ENCODE peak calls at places on chromosomes 11 and 22, in ten cellular contexts. A, G, D, T, C, F, R, L, J and V are unnamed samples.

GRCh38 chr11:126716456-126717083 is 284.0 kb downstream of the KIRREL3 start:
- DNase-seq in A (peak; percentile 40), G (peak; percentile 59), D (no peak), T (peak; percentile 41), C (peak; percentile 23), F (peak; percentile 43), R (no peak), L (no peak), J (peak; percentile 26), V (peak; percentile 19)

GRCh38 chr11:120985718-120986569 is 38.0 kb upstream of the TBCEL start:
- DNase-seq in A (peak; percentile 16), G (peak; percentile 69), D (peak; percentile 38), T (peak; percentile 54), C (peak; percentile 41), F (peak; percentile 29), R (no peak), L (peak; percentile 66), J (no peak), V (peak; percentile 31)

GRCh38 chr11:111938687-111939160 is 1.6 kb downstream of the DIXDC1 start:
- DNase-seq in A (no peak), G (no peak), D (peak; percentile 64), T (no peak), C (peak; percentile 71), F (peak; percentile 63), R (no peak), L (no peak), J (no peak), V (peak; percentile 55)

GRCh38 chr11:8082391-8083087 is 1.5 kb downstream of the TUB start:
- DNase-seq in A (no peak), G (no peak), D (no peak), T (no peak), C (no peak), F (no peak), R (no peak), L (no peak), J (no peak), V (no peak)

GRCh38 chr11:86346513-86346912 is 28.2 kb upstream of the CCDC81 start:
- DNase-seq in A (no peak), G (no peak), D (no peak), T (no peak), C (no peak), F (no peak), R (no peak), L (no peak), J (no peak), V (no peak)

GRCh38 chr22:37267128-37267587 is 15.2 kb upstream of the CYTH4 start:
- DNase-seq in A (no peak), G (no peak), D (peak; percentile 52), T (peak; percentile 48), C (peak; percentile 72), F (no peak), R (peak; percentile 51), L (peak; percentile 71), J (no peak), V (no peak)

GRCh38 chr11:86515297-86516094 is 140.8 kb downstream of the CCDC81 start:
- DNase-seq in A (no peak), G (peak; percentile 9), D (peak; percentile 98), T (no peak), C (no peak), F (peak; percentile 91), R (no peak), L (no peak), J (no peak), V (peak; percentile 88)

GRCh38 chr11:106495046-106495445 is 417.6 kb downstream of the AASDHPPT start:
- DNase-seq in A (peak; percentile 4), G (no peak), D (no peak), T (no peak), C (no peak), F (peak; percentile 14), R (no peak), L (no peak), J (no peak), V (peak; percentile 55)

GRCh38 chr11:86511086-86511551 is 136.4 kb downstream of the CCDC81 start:
- DNase-seq in A (peak; percentile 44), G (no peak), D (peak; percentile 61), T (no peak), C (no peak), F (peak; percentile 79), R (no peak), L (no peak), J (no peak), V (peak; percentile 74)

GRCh38 chr11:21411597-21411996 is 742.2 kb downstream of the NELL1 start:
- DNase-seq in A (no peak), G (no peak), D (no peak), T (no peak), C (no peak), F (no peak), R (no peak), L (no peak), J (no peak), V (no peak)

GRCh38 chr11:108338750-108339149 is 115.9 kb downstream of the ATM start:
- DNase-seq in A (no peak), G (no peak), D (no peak), T (no peak), C (no peak), F (no peak), R (no peak), L (no peak), J (no peak), V (no peak)

GRCh38 chr11:85875505-85875904 is 20.3 kb downstream of the CCDC83 start:
- DNase-seq in A (peak; percentile 56), G (no peak), D (no peak), T (no peak), C (no peak), F (peak; percentile 83), R (no peak), L (no peak), J (no peak), V (peak; percentile 72)

GRCh38 chr11:124442847-124443246 is 2.6 kb downstream of the OR8B8 start:
- DNase-seq in A (no peak), G (no peak), D (no peak), T (no peak), C (no peak), F (no peak), R (no peak), L (no peak), J (no peak), V (no peak)

GRCh38 chr11:42802211-42802918 is 509.4 kb upstream of the API5 start:
- DNase-seq in A (no peak), G (no peak), D (no peak), T (no peak), C (no peak), F (no peak), R (no peak), L (no peak), J (no peak), V (no peak)
- H3K4me1 ChIP-seq in A (no peaks in the 10 kb centered on the region), G (no peaks in the 10 kb centered on the region), D (no peaks in the 10 kb centered on the region), T (no peaks in the 10 kb centered on the region), C (no peaks in the 10 kb centered on the region), F (no peaks in the 10 kb centered on the region), R (no peaks in the 10 kb centered on the region), L (no peaks in the 10 kb centered on the region), J (no peaks in the 10 kb centered on the region), V (no peaks in the 10 kb centered on the region)

DNA sequence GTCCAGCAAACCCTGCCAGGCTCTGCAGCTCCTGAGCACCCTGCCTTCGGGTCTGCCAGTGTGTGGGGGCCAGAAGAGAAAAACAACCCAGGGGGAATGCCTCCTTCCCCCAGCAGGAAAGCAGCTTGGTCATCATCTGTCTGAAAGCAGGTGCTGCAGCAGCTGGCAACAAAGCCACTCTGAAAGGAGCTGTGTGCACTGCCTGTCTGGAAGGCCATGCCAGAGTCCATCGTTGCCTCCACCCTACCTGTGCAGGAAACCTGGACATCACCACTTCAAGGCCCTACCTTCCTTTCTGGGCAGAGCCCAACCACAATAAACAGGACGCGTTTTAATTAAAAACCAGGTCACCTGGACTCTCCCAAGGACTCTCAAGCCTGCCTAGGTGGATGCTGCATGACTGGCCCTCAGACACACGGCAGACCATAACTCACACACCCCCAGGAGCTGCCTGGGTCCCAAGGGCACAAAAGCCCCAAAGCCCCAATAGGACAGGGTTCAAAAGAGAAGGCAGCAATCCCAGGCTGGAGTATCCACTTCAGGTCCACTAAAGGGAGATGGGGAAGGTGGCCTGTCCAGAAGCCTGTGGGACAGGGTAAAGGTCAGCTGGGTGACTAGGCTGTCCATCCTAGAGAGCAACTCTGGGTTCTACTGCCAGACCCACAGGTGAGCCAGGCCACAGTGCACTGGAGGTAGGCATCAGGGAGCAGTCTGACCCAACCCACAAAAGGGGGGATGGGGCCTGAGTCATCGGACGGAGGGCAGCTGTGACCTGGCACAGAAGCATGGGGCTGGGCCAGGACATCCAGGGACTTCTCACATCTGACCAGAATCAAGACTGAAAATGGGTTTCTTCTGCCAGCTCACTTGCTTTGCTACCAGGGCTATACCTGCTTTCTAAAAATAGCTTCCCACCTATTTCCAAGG is 6.1 kb downstream of the GNB1L start:
- DNase-seq in A (peak; percentile 20), G (peak; percentile 66), D (peak; percentile 23), T (peak; percentile 65), C (no peak), F (no peak), R (no peak), L (peak; percentile 65), J (peak; percentile 32), V (no peak)
- H3K4me1 ChIP-seq in A (peaks cover 27% of the 10 kb centered on the region), G (peaks cover 50% of the 10 kb centered on the region), D (peaks cover 43% of the 10 kb centered on the region), T (peaks cover 43% of the 10 kb centered on the region), C (peaks cover 47% of the 10 kb centered on the region), F (peaks cover 17% of the 10 kb centered on the region), R (peaks cover 30% of the 10 kb centered on the region), L (peaks cover 75% of the 10 kb centered on the region), J (peaks cover 56% of the 10 kb centered on the region), V (peaks cover 28% of the 10 kb centered on the region)

GRCh38 chr11:69997352-69997751 is 80.8 kb upstream of the ANO1 start:
- DNase-seq in A (no peak), G (no peak), D (no peak), T (no peak), C (no peak), F (no peak), R (no peak), L (no peak), J (no peak), V (no peak)

GRCh38 chr11:69996451-69996850 is 81.7 kb upstream of the ANO1 start:
- DNase-seq in A (no peak), G (no peak), D (no peak), T (no peak), C (no peak), F (no peak), R (no peak), L (no peak), J (no peak), V (no peak)

GRCh38 chr11:69995697-69996096 is 82.4 kb upstream of the ANO1 start:
- DNase-seq in A (no peak), G (no peak), D (no peak), T (no peak), C (no peak), F (no peak), R (no peak), L (no peak), J (no peak), V (no peak)

GRCh38 chr11:69992943-69993694 is 85.0 kb upstream of the ANO1 start:
- DNase-seq in A (no peak), G (no peak), D (no peak), T (no peak), C (no peak), F (no peak), R (no peak), L (no peak), J (no peak), V (no peak)

GRCh38 chr11:69994810-69995209 is 83.3 kb upstream of the ANO1 start:
- DNase-seq in A (no peak), G (no peak), D (no peak), T (no peak), C (no peak), F (no peak), R (no peak), L (no peak), J (no peak), V (no peak)
- H3K4me1 ChIP-seq in A (no peaks in the 10 kb centered on the region), G (no peaks in the 10 kb centered on the region), D (no peaks in the 10 kb centered on the region), T (peaks cover 2% of the 10 kb centered on the region), C (no peaks in the 10 kb centered on the region), F (peaks cover 2% of the 10 kb centered on the region), R (peaks cover 8% of the 10 kb centered on the region), L (no peaks in the 10 kb centered on the region), J (peaks cover 7% of the 10 kb centered on the region), V (no peaks in the 10 kb centered on the region)

GRCh38 chr22:47839586-47840245 is 1077.3 kb downstream of the TBC1D22A start:
- DNase-seq in A (no peak), G (no peak), D (no peak), T (no peak), C (no peak), F (no peak), R (no peak), L (no peak), J (no peak), V (no peak)
- H3K4me1 ChIP-seq in A (peaks cover 11% of the 10 kb centered on the region), G (no peaks in the 10 kb centered on the region), D (no peaks in the 10 kb centered on the region), T (no peaks in the 10 kb centered on the region), C (no peaks in the 10 kb centered on the region), F (no peaks in the 10 kb centered on the region), R (no peaks in the 10 kb centered on the region), L (no peaks in the 10 kb centered on the region), J (no peaks in the 10 kb centered on the region), V (no peaks in the 10 kb centered on the region)